ENCODE peak calls at places on chromosomes 5 and 9, in six cellular contexts. L, G, J, W, S and C are unnamed samples.

GRCh38 chr5:61327761-61328753 is 4.0 kb upstream of the ZSWIM6 start:
- DNase-seq in L (peak; percentile 96), S (no peak), W (no peak), J (no peak), G (no peak), C (peak; percentile 66)

GRCh38 chr5:1552469-1553255 is 28.9 kb upstream of the LPCAT1 start:
- DNase-seq in G (no peak), S (no peak), L (no peak), J (no peak), W (peak; percentile 51), C (peak; percentile 95)

GRCh38 chr9:137048655-137049543 is 2.9 kb upstream of the NPDC1 start:
- DNase-seq in W (no peak), G (no peak), J (no peak), S (no peak), L (no peak), C (no peak)

GRCh38 chr9:99605016-99605743 is 216.5 kb upstream of the NR4A3 start:
- DNase-seq in J (no peak), W (no peak), S (no peak), G (no peak), L (no peak), C (no peak)

GRCh38 chr5:6714221-6715041 is 1.2 kb downstream of the TENT4A start:
- DNase-seq in S (peak; percentile 39), W (peak; percentile 35), L (no peak), G (peak; percentile 35), J (no peak), C (peak; percentile 50)

GRCh38 chr5:74556631-74557595 is 83.6 kb downstream of the ENC1 start:
- DNase-seq in W (no peak), S (no peak), J (no peak), L (peak; percentile 63), G (no peak), C (no peak)

GRCh38 chr5:140075371-140075770 is 32.3 kb upstream of the NRG2 start:
- DNase-seq in S (no peak), J (no peak), L (no peak), W (no peak), G (no peak), C (peak; percentile 9)

GRCh38 chr5:157271740-157272271 is 5.9 kb downstream of the CYFIP2 start:
- DNase-seq in L (no peak), W (no peak), G (peak; percentile 91), S (peak; percentile 94), J (peak; percentile 86), C (no peak)

GRCh38 chr5:5816960-5817359 is 394.5 kb downstream of the ICE1 start:
- DNase-seq in J (no peak), G (no peak), L (no peak), S (no peak), W (no peak), C (no peak)

GRCh38 chr5:42949348-42950090 is 90.6 kb downstream of the ANXA2R start:
- DNase-seq in J (peak; percentile 45), L (no peak), W (peak; percentile 45), G (peak; percentile 68), S (peak; percentile 64), C (peak; percentile 79)

GRCh38 chr9:8600914-8601680 is 801.5 kb upstream of the DMAC1 start:
- DNase-seq in W (no peak), L (peak; percentile 31), G (no peak), S (no peak), J (no peak), C (no peak)

GRCh38 chr5:126370796-126371718 is 52.2 kb upstream of the GRAMD2B start:
- DNase-seq in S (no peak), L (no peak), W (no peak), J (no peak), G (no peak), C (peak; percentile 18)

GRCh38 chr9:137241490-137242328 is 622 bp downstream of the TUBB4B start:
- DNase-seq in S (no peak), L (peak; percentile 17), G (no peak), W (peak; percentile 71), J (peak; percentile 66), C (peak; percentile 71)

GRCh38 chr9:114854736-114855355 is 49.0 kb upstream of the TNFSF15 start:
- DNase-seq in G (no peak), L (no peak), W (no peak), S (no peak), J (no peak), C (no peak)

GRCh38 chr5:83750759-83751158 is 30.1 kb upstream of the HAPLN1 start:
- DNase-seq in L (no peak), J (no peak), W (no peak), S (no peak), G (no peak), C (no peak)

GRCh38 chr5:15992918-15993317 is 186.7 kb downstream of the MARCHF11 start:
- DNase-seq in L (peak; percentile 56), J (no peak), G (no peak), S (no peak), W (no peak), C (no peak)

GRCh38 chr9:72305102-72305546 is 59.9 kb downstream of the ZFAND5 start:
- DNase-seq in W (peak; percentile 78), G (peak; percentile 8), S (no peak), L (peak; percentile 97), J (no peak), C (peak; percentile 16)

GRCh38 chr5:128920345-128921215 is 44.7 kb upstream of the SLC27A6 start:
- DNase-seq in S (no peak), L (peak; percentile 90), J (no peak), W (no peak), G (no peak), C (peak; percentile 7)

GRCh38 chr9:107240260-107240659 is 42.8 kb upstream of the RAD23B start:
- DNase-seq in L (no peak), S (no peak), G (no peak), J (no peak), W (no peak), C (no peak)

GRCh38 chr5:180605554-180606214 is 14.4 kb upstream of the SCGB3A1 start:
- DNase-seq in G (peak; percentile 36), W (peak; percentile 8), L (peak; percentile 39), J (no peak), S (peak; percentile 52), C (peak; percentile 37)

GRCh38 chr5:172683696-172684464 is 42.8 kb downstream of the NEURL1B start:
- DNase-seq in J (peak; percentile 56), W (no peak), S (peak; percentile 72), G (peak; percentile 55), L (no peak), C (no peak)

GRCh38 chr9:2603621-2604020 is 18.0 kb upstream of the VLDLR start:
- DNase-seq in L (no peak), G (no peak), W (no peak), S (no peak), J (no peak), C (no peak)

GRCh38 chr9:38182321-38182720 is 113.3 kb upstream of the SHB start:
- DNase-seq in S (no peak), L (peak; percentile 30), J (no peak), G (no peak), W (no peak), C (no peak)

GRCh38 chr5:176577312-176578176 is 28.4 kb downstream of the CDHR2 start:
- DNase-seq in J (no peak), G (no peak), W (no peak), L (no peak), S (no peak), C (no peak)

GRCh38 chr5:40552981-40553380 is 126.7 kb upstream of the PTGER4 start:
- DNase-seq in W (no peak), J (no peak), L (no peak), S (no peak), G (no peak), C (no peak)

DNA sequence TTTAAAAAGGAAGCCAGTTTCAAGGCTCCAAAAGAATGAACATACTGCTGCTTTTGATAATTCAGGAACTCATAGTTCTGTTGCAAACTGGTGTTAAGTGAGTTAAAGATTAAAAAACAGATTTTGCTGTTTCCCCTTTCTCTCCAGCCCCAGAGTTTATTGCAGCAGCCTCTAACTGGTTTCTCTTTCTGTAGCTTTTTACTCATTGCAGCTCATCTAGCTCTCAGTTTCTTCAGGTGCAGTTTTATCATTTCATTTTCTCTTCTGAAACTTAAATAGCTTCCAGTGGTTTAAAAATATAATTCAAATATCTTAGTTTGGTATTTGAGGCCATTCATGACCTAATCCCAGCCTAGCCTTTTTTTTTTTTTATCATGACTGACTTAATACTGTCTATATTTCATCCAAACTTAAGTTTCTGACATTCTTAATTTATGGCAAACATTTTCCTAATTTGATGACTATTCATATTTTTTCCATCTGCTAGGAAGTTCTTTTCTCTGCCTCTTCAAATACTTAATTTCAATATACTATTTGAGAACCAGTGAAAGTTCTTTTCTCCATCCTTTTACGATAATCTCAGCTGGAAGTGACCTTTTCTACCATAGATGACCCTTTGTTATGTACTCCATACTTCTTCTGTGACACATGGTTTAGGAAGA is 252.7 kb upstream of the GRIA1 start:
- DNase-seq in L (no peak), G (no peak), S (no peak), W (no peak), J (no peak), C (no peak)
- H3K9me3 ChIP-seq in L (no peaks in the 10 kb centered on the region), G (no peaks in the 10 kb centered on the region), S (no peaks in the 10 kb centered on the region), W (no peaks in the 10 kb centered on the region), J (no peaks in the 10 kb centered on the region), C (no peaks in the 10 kb centered on the region)

GRCh38 chr9:6842584-6842947 is 84.8 kb downstream of the KDM4C start:
- DNase-seq in L (no peak), G (no peak), S (no peak), W (no peak), J (no peak), C (no peak)
- H3K36me3 ChIP-seq in L (peaks cover 4% of the 10 kb centered on the region), G (no peaks in the 10 kb centered on the region), S (no peaks in the 10 kb centered on the region), W (no peaks in the 10 kb centered on the region), J (peaks cover 6% of the 10 kb centered on the region), C (no peaks in the 10 kb centered on the region)

GRCh38 chr9:91113026-91113425 is 248.7 kb downstream of the AUH start:
- DNase-seq in J (no peak), G (no peak), L (no peak), S (no peak), W (no peak), C (no peak)
- H3K9me3 ChIP-seq in J (no peaks in the 10 kb centered on the region), G (no peaks in the 10 kb centered on the region), L (peaks cover 15% of the 10 kb centered on the region), S (peaks cover 7% of the 10 kb centered on the region), W (peaks cover 3% of the 10 kb centered on the region), C (peaks cover 7% of the 10 kb centered on the region)

GRCh38 chr9:128166169-128166568 is 6.1 kb downstream of the BBLN start:
- DNase-seq in W (no peak), S (no peak), L (no peak), G (no peak), J (no peak), C (no peak)
- H3K36me3 ChIP-seq in W (no peaks in the 10 kb centered on the region), S (peaks cover 32% of the 10 kb centered on the region), L (peaks cover 85% of the 10 kb centered on the region), G (peaks cover 44% of the 10 kb centered on the region), J (peaks cover 37% of the 10 kb centered on the region), C (peaks cover 63% of the 10 kb centered on the region)

DNA sequence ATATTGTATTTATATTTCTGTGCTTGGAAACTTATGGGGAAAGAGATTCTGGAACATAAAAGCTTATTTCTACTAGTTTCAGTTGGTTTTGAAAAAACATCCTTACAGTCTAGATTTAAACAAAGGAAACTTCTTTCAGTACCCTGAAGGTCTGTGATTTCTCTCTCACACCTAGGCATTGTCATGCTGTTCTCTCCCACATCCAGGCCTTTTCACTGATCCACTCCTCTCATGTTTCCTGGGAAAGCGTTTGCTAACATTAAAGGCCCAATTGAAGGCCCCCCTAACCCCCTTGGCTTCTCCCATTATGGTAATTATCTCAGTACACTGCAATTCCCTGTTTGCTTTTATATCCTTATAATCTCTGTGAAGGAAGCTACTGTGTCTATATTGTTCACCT is 856 bp upstream of the PCDHGA3 start:
- DNase-seq in S (no peak), W (no peak), G (no peak), L (no peak), J (no peak), C (no peak)
- H3K9me3 ChIP-seq in S (peaks cover 4% of the 10 kb centered on the region), W (no peaks in the 10 kb centered on the region), G (no peaks in the 10 kb centered on the region), L (peaks cover 60% of the 10 kb centered on the region), J (no peaks in the 10 kb centered on the region), C (peaks cover 2% of the 10 kb centered on the region)

GRCh38 chr9:95460627-95461164 is 56.1 kb downstream of the PTCH1 start:
- DNase-seq in G (no peak), W (no peak), J (no peak), S (no peak), L (no peak), C (no peak)
- H3K36me3 ChIP-seq in G (peaks cover 6% of the 10 kb centered on the region), W (no peaks in the 10 kb centered on the region), J (peaks cover 4% of the 10 kb centered on the region), S (peaks cover 28% of the 10 kb centered on the region), L (peaks cover 33% of the 10 kb centered on the region), C (no peaks in the 10 kb centered on the region)